ENCODE peak calls at places on chromosomes 11 and 22, in nine cellular contexts. E, Q, L, A, O, X, P, F and Z are unnamed samples. For H3K4me1 and H3K9me3, the result is how much of the 10 kb centered on the place peaks cover.

GRCh38 chr11:95863486-95864140 is 60.3 kb downstream of the MTMR2 start:
- DNase-seq in E (no peak), Q (no peak), L (no peak), A (no peak), O (no peak), X (no peak), P (peak), F (no peak), Z (no peak)

GRCh38 chr22:39348909-39349505 is 784 bp upstream of the SYNGR1 start:
- DNase-seq in E (no peak), Q (no peak), L (no peak), A (no peak), O (peak), X (no peak), P (no peak), F (peak), Z (no peak)

GRCh38 chr11:83206771-83207413 is 13.4 kb downstream of the ANKRD42 start:
- DNase-seq in E (no peak), Q (no peak), L (no peak), A (no peak), O (no peak), X (no peak), P (no peak), F (no peak), Z (no peak)

GRCh38 chr11:1126491-1126926 is 31.2 kb upstream of the MUC5AC start:
- DNase-seq in E (no peak), Q (peak), L (no peak), A (no peak), O (no peak), X (no peak), P (no peak), F (no peak), Z (no peak)

GRCh38 chr11:99739464-99740089 is 718.8 kb downstream of the CNTN5 start:
- DNase-seq in E (no peak), Q (no peak), L (no peak), A (peak), O (peak), X (peak), P (peak), F (no peak), Z (peak)

GRCh38 chr11:44785856-44786606 is 59.3 kb downstream of the TSPAN18 start:
- DNase-seq in E (no peak), Q (no peak), L (no peak), A (no peak), O (peak), X (no peak), P (no peak), F (no peak), Z (no peak)

GRCh38 chr22:18068381-18068988 is 9.3 kb upstream of the PEX26 start:
- DNase-seq in E (no peak), Q (no peak), L (no peak), A (no peak), O (no peak), X (no peak), P (peak), F (peak), Z (no peak)

GRCh38 chr11:76102772-76103171 is 103.5 kb downstream of the WNT11 start:
- DNase-seq in E (no peak), Q (no peak), L (no peak), A (no peak), O (no peak), X (no peak), P (peak), F (peak), Z (peak)

GRCh38 chr11:83156996-83157754 is at the start of gene PCF11:
- DNase-seq in E (no peak), Q (no peak), L (no peak), A (no peak), O (no peak), X (no peak), P (no peak), F (no peak), Z (no peak)

GRCh38 chr11:824292-824880 is 3.3 kb upstream of the CRACR2B start:
- DNase-seq in E (no peak), Q (no peak), L (no peak), A (no peak), O (no peak), X (no peak), P (no peak), F (no peak), Z (no peak)

GRCh38 chr22:47054231-47055072 is 292.0 kb downstream of the TBC1D22A start:
- DNase-seq in E (no peak), Q (peak), L (no peak), A (no peak), O (no peak), X (no peak), P (no peak), F (no peak), Z (no peak)

GRCh38 chr11:76637491-76638266 is 32.9 kb downstream of the LRRC32 start:
- DNase-seq in E (no peak), Q (peak), L (no peak), A (no peak), O (no peak), X (no peak), P (no peak), F (peak), Z (no peak)

GRCh38 chr22:21629262-21630149 is at the start of gene YDJC:
- DNase-seq in E (peak), Q (peak), L (peak), A (peak), O (peak), X (peak), P (peak), F (peak), Z (peak)
- H3K4me3 ChIP-seq in E (peak), Q (peak), L (peak), A (peak), O (peak), X (peak), P (peak), F (peak), Z (peak)

GRCh38 chr11:28110839-28111235 is 2.6 kb downstream of the METTL15 start:
- DNase-seq in E (no peak), Q (no peak), L (no peak), A (no peak), O (no peak), X (no peak), P (peak), F (no peak), Z (peak)

GRCh38 chr11:28108909-28109308 is 721 bp downstream of the METTL15 start:
- DNase-seq in E (no peak), Q (no peak), L (no peak), A (no peak), O (no peak), X (no peak), P (no peak), F (no peak), Z (no peak)

GRCh38 chr11:28107331-28107725 is 628 bp downstream of the KIF18A start:
- DNase-seq in E (no peak), Q (no peak), L (no peak), A (no peak), O (peak), X (peak), P (no peak), F (no peak), Z (no peak)

GRCh38 chr11:28107726-28108618 is at the start of the genes KIF18A and METTL15:
- DNase-seq in E (peak), Q (peak), L (peak), A (peak), O (peak), X (peak), P (peak), F (peak), Z (peak)

GRCh38 chr11:28110108-28110838 is 2.1 kb downstream of the METTL15 start:
- DNase-seq in E (peak), Q (peak), L (peak), A (peak), O (peak), X (peak), P (peak), F (peak), Z (peak)
- H3K4me1 ChIP-seq in E (under half), Q (under half), L (under half), A (under half), O (under half), X (under half), P (under half), F (under half), Z (under half)

GRCh38 chr11:86243377-86243776 is 1.2 kb upstream of the EED start:
- DNase-seq in E (no peak), Q (no peak), L (no peak), A (no peak), O (no peak), X (no peak), P (no peak), F (no peak), Z (no peak)

GRCh38 chr11:86246293-86246675 is 1.7 kb downstream of the EED start:
- DNase-seq in E (no peak), Q (no peak), L (no peak), A (no peak), O (no peak), X (no peak), P (no peak), F (no peak), Z (no peak)

GRCh38 chr11:86245369-86246292 is 1.1 kb downstream of the EED start:
- DNase-seq in E (no peak), Q (no peak), L (peak), A (peak), O (peak), X (peak), P (no peak), F (no peak), Z (peak)

GRCh38 chr11:86244063-86244521 is 461 bp upstream of the EED start:
- DNase-seq in E (peak), Q (peak), L (peak), A (peak), O (peak), X (no peak), P (peak), F (peak), Z (peak)

GRCh38 chr11:86244522-86245368 is at the start of gene EED:
- DNase-seq in E (peak), Q (peak), L (peak), A (peak), O (peak), X (peak), P (peak), F (peak), Z (peak)
- H3K9me3 ChIP-seq in E (under half), Q (under half), L (under half), A (under half), O (under half), X (under half), P (under half), F (under half), Z (under half)

GRCh38 chr22:46007848-46008261 is 30.9 kb upstream of the WNT7B start:
- DNase-seq in E (no peak), Q (peak), L (no peak), A (no peak), O (no peak), X (no peak), P (peak), F (peak), Z (no peak)
- H3K4me3 ChIP-seq in E (peak), Q (no peak), L (no peak), A (no peak), O (no peak), X (no peak), P (peak), F (peak), Z (no peak)